ENCODE peak calls at places on chromosomes 7 and 10, in five cellular contexts. One of them, this sample, is unnamed.

GRCh38 chr7:102935450-102936110 is 22.8 kb downstream of the LRRC17 start:
- DNase-seq in brain microvascular endothelial cell: no peak
- DNase-seq in endothelial cell: no peak
- DNase-seq in thyroid gland: no peak
- DNase-seq in cardiac muscle cell: no peak
- DNase-seq in this sample: no peak

GRCh38 chr7:75631711-75632110 is 107.0 kb downstream of the HIP1 start:
- DNase-seq in brain microvascular endothelial cell: no peak
- DNase-seq in endothelial cell: no peak
- DNase-seq in thyroid gland: no peak
- DNase-seq in cardiac muscle cell: no peak
- DNase-seq in this sample: no peak

GRCh38 chr7:70325509-70326101 is 727.3 kb downstream of the AUTS2 start:
- DNase-seq in brain microvascular endothelial cell: peak; percentile 25
- DNase-seq in endothelial cell: no peak
- DNase-seq in thyroid gland: no peak
- DNase-seq in cardiac muscle cell: no peak
- DNase-seq in this sample: no peak

GRCh38 chr7:149202831-149203231 is 7.5 kb downstream of the ZNF282 start:
- DNase-seq in brain microvascular endothelial cell: no peak
- DNase-seq in endothelial cell: no peak
- DNase-seq in thyroid gland: peak; percentile 69
- DNase-seq in cardiac muscle cell: no peak
- DNase-seq in this sample: no peak

GRCh38 chr7:86708334-86708733 is 64.6 kb downstream of the GRM3 start:
- DNase-seq in brain microvascular endothelial cell: no peak
- DNase-seq in endothelial cell: no peak
- DNase-seq in thyroid gland: no peak
- DNase-seq in cardiac muscle cell: no peak
- DNase-seq in this sample: no peak

GRCh38 chr7:133003052-133003910 is 78.6 kb downstream of the CHCHD3 start:
- DNase-seq in brain microvascular endothelial cell: no peak
- DNase-seq in endothelial cell: no peak
- DNase-seq in thyroid gland: no peak
- DNase-seq in cardiac muscle cell: no peak
- DNase-seq in this sample: no peak

GRCh38 chr7:79216236-79216635 is 237.2 kb downstream of the MAGI2 start:
- DNase-seq in brain microvascular endothelial cell: no peak
- DNase-seq in endothelial cell: no peak
- DNase-seq in thyroid gland: no peak
- DNase-seq in cardiac muscle cell: no peak
- DNase-seq in this sample: no peak

GRCh38 chr7:101554584-101555268 is 74.4 kb downstream of the MYL10 start:
- DNase-seq in brain microvascular endothelial cell: no peak
- DNase-seq in endothelial cell: no peak
- DNase-seq in thyroid gland: no peak
- DNase-seq in cardiac muscle cell: no peak
- DNase-seq in this sample: no peak

DNA sequence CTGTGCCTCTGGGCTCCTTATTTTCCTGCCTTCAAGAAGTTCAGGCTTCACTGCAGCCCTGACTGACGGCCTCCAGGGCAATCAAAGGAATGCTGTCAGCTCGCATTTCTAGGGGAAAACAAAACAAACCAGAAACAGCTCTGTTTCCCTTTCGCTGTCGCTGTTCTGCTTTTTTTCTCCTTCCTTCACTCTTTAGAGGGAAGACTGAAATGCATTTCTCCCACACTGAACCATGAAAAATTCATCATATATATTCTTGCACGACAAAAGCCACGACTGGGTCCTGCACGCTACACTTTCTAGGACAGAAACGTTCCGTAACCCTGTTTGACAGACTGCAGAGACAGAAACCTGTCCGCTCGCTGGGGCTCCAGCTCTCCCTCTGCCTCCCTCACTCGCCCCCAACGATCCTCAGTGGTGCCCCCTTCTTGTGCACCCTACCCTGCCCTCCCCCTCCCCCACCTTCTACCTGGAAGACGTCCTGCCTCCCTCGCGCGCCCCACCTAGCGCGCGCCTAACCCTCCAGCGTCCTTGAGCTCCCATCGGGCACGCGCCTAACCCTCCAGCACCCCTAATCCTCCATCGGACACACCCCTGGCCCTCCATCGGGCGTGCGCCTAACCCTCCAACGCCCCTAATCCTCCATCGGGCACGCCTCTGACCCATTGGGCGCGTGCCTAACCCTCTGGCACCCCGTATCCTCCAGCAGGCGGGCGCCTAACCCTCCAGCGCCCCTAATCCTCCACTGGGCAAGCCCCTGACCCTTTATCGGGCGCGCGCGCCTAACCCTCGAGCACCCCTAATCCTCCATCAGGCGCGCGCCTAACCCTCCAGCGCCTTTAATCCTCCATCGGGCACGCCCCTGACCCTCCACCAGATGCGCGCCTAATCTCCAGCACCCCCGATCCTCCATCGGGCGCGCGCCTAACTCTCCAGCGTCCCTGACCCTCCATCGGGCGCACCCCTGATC is 37.1 kb downstream of the SVOPL start:
- DNase-seq in brain microvascular endothelial cell: peak; percentile 15
- DNase-seq in endothelial cell: peak; percentile 25
- DNase-seq in thyroid gland: peak; percentile 49
- DNase-seq in cardiac muscle cell: peak; percentile 51
- DNase-seq in this sample: peak; percentile 38
- TF ChIP-seq CTCF in brain microvascular endothelial cell: peak; percentile 21
- TF ChIP-seq CTCF in endothelial cell: no peak
- TF ChIP-seq CTCF in thyroid gland: no peak
- TF ChIP-seq CTCF in cardiac muscle cell: no peak
- TF ChIP-seq CTCF in this sample: no peak

GRCh38 chr7:134364619-134365037 is 47.9 kb upstream of the SLC35B4 start:
- DNase-seq in brain microvascular endothelial cell: peak; percentile 29
- DNase-seq in endothelial cell: no peak
- DNase-seq in thyroid gland: no peak
- DNase-seq in cardiac muscle cell: no peak
- DNase-seq in this sample: peak; percentile 76
- TF ChIP-seq CTCF in brain microvascular endothelial cell: no peak
- TF ChIP-seq CTCF in endothelial cell: no peak
- TF ChIP-seq CTCF in thyroid gland: no peak
- TF ChIP-seq CTCF in cardiac muscle cell: no peak
- TF ChIP-seq CTCF in this sample: no peak

GRCh38 chr7:523436-524336 is 4.0 kb upstream of the PDGFA start:
- DNase-seq in brain microvascular endothelial cell: no peak
- DNase-seq in endothelial cell: no peak
- DNase-seq in thyroid gland: no peak
- DNase-seq in cardiac muscle cell: no peak
- DNase-seq in this sample: no peak

GRCh38 chr7:521221-522070 is 1.8 kb upstream of the PDGFA start:
- DNase-seq in brain microvascular endothelial cell: peak; percentile 48
- DNase-seq in endothelial cell: peak; percentile 36
- DNase-seq in thyroid gland: peak; percentile 43
- DNase-seq in cardiac muscle cell: peak; percentile 53
- DNase-seq in this sample: peak; percentile 70

GRCh38 chr7:522938-523289 is 3.3 kb upstream of the PDGFA start:
- DNase-seq in brain microvascular endothelial cell: no peak
- DNase-seq in endothelial cell: no peak
- DNase-seq in thyroid gland: no peak
- DNase-seq in cardiac muscle cell: no peak
- DNase-seq in this sample: no peak

GRCh38 chr7:520503-521161 is 986 bp upstream of the PDGFA start:
- DNase-seq in brain microvascular endothelial cell: no peak
- DNase-seq in endothelial cell: no peak
- DNase-seq in thyroid gland: no peak
- DNase-seq in cardiac muscle cell: no peak
- DNase-seq in this sample: no peak

GRCh38 chr7:522071-522937 is 2.7 kb upstream of the PDGFA start:
- DNase-seq in brain microvascular endothelial cell: no peak
- DNase-seq in endothelial cell: no peak
- DNase-seq in thyroid gland: peak; percentile 33
- DNase-seq in cardiac muscle cell: peak; percentile 81
- DNase-seq in this sample: peak; percentile 72
- TF ChIP-seq CTCF in brain microvascular endothelial cell: no peak
- TF ChIP-seq CTCF in endothelial cell: no peak
- TF ChIP-seq CTCF in thyroid gland: no peak
- TF ChIP-seq CTCF in cardiac muscle cell: no peak
- TF ChIP-seq CTCF in this sample: peak; percentile 10

DNA sequence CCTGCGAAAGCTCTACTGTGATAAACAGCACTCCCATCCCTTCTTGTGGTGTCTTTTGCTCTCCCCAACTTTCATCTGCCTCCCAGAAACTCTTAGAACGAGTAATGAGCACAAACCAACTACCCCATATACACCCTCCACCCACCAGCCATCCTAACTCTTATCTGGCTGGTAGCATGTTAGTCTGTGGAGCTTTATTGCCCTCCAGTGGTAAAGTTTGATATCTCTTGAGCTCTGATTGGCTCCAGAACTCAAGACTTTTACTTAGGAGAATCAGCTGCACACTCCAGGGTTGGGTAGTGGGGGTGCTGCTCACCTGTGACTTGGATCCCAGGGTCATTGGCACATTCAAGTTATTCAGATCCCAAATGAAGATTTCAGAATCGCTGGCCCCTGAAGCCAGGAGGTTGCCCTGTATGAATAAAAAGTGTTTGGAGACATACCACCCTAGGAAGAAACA is 10.9 kb downstream of the SEC31B start:
- DNase-seq in brain microvascular endothelial cell: peak; percentile 56
- DNase-seq in endothelial cell: peak; percentile 48
- DNase-seq in thyroid gland: no peak
- DNase-seq in cardiac muscle cell: peak; percentile 47
- DNase-seq in this sample: peak; percentile 27
- TF ChIP-seq CTCF in brain microvascular endothelial cell: peak; percentile 76
- TF ChIP-seq CTCF in endothelial cell: peak; percentile 46
- TF ChIP-seq CTCF in thyroid gland: peak; percentile 15
- TF ChIP-seq CTCF in cardiac muscle cell: peak; percentile 65
- TF ChIP-seq CTCF in this sample: peak; percentile 14

GRCh38 chr7:24981544-24981951 is 1.6 kb upstream of the OSBPL3 start:
- DNase-seq in brain microvascular endothelial cell: peak; percentile 46
- DNase-seq in endothelial cell: peak; percentile 27
- DNase-seq in thyroid gland: peak; percentile 75
- DNase-seq in cardiac muscle cell: peak; percentile 39
- DNase-seq in this sample: peak; percentile 80
- TF ChIP-seq CTCF in brain microvascular endothelial cell: no peak
- TF ChIP-seq CTCF in endothelial cell: no peak
- TF ChIP-seq CTCF in thyroid gland: no peak
- TF ChIP-seq CTCF in cardiac muscle cell: no peak
- TF ChIP-seq CTCF in this sample: no peak

GRCh38 chr10:51507476-51507875 is 191.9 kb downstream of the CSTF2T start:
- DNase-seq in brain microvascular endothelial cell: no peak
- DNase-seq in endothelial cell: no peak
- DNase-seq in thyroid gland: no peak
- DNase-seq in cardiac muscle cell: no peak
- DNase-seq in this sample: no peak
- TF ChIP-seq CTCF in brain microvascular endothelial cell: no peak
- TF ChIP-seq CTCF in endothelial cell: no peak
- TF ChIP-seq CTCF in thyroid gland: no peak
- TF ChIP-seq CTCF in cardiac muscle cell: no peak
- TF ChIP-seq CTCF in this sample: no peak

GRCh38 chr7:150964593-150965111 is 13.5 kb downstream of the KCNH2 start:
- DNase-seq in brain microvascular endothelial cell: no peak
- DNase-seq in endothelial cell: no peak
- DNase-seq in thyroid gland: no peak
- DNase-seq in cardiac muscle cell: peak; percentile 92
- DNase-seq in this sample: no peak
- TF ChIP-seq CTCF in brain microvascular endothelial cell: no peak
- TF ChIP-seq CTCF in endothelial cell: peak; percentile 21
- TF ChIP-seq CTCF in thyroid gland: no peak
- TF ChIP-seq CTCF in cardiac muscle cell: no peak
- TF ChIP-seq CTCF in this sample: no peak

GRCh38 chr7:11373546-11374142 is 400.0 kb downstream of the PHF14 start:
- DNase-seq in brain microvascular endothelial cell: no peak
- DNase-seq in endothelial cell: no peak
- DNase-seq in thyroid gland: no peak
- DNase-seq in cardiac muscle cell: peak; percentile 33
- DNase-seq in this sample: no peak
- TF ChIP-seq CTCF in brain microvascular endothelial cell: peak; percentile 41
- TF ChIP-seq CTCF in endothelial cell: peak; percentile 73
- TF ChIP-seq CTCF in thyroid gland: peak; percentile 69
- TF ChIP-seq CTCF in cardiac muscle cell: peak; percentile 55
- TF ChIP-seq CTCF in this sample: peak; percentile 65